ENCODE peak calls at places on chromosomes 2 and 18, in six cellular contexts. Q is stomach, M is transverse colon, H is ovary, B is left lung, G is IMR-90. P is an unnamed sample. For H3K4me1, the result is how much of the 10 kb centered on the place peaks cover.

GRCh38 chr2:14903709-14904374 is 271.3 kb downstream of the LRATD1 start:
- DNase-seq in Q (peak), M (peak), H (no peak), B (no peak), G (no peak), P (peak)

GRCh38 chr2:172416447-172417058 is 10.8 kb upstream of the ITGA6 start:
- DNase-seq in Q (no peak), M (no peak), H (no peak), B (no peak), G (no peak), P (no peak)

GRCh38 chr2:227748079-227748478 is 2.4 kb downstream of the SCYGR8 start:
- DNase-seq in Q (no peak), M (no peak), H (no peak), B (no peak), G (no peak), P (no peak)

GRCh38 chr2:32947076-32947483 is 327 bp downstream of the LTBP1 start:
- DNase-seq in Q (no peak), M (peak), H (peak), B (no peak), G (no peak), P (peak)

GRCh38 chr2:205347899-205348298 is 334.4 kb upstream of the NRP2 start:
- DNase-seq in Q (no peak), M (no peak), H (no peak), B (no peak), G (no peak), P (no peak)

GRCh38 chr2:70898363-70899240 is 37.1 kb upstream of the ATP6V1B1 start:
- DNase-seq in Q (no peak), M (no peak), H (no peak), B (no peak), G (no peak), P (no peak)

GRCh38 chr18:48956378-48956777 is 5.6 kb upstream of the SMAD7 start:
- DNase-seq in Q (no peak), M (no peak), H (no peak), B (no peak), G (peak), P (no peak)

GRCh38 chr18:50986360-50987087 is 18.7 kb downstream of the ELAC1 start:
- DNase-seq in Q (no peak), M (no peak), H (no peak), B (no peak), G (peak), P (no peak)

GRCh38 chr18:10140928-10141327 is 227.1 kb downstream of the VAPA start:
- DNase-seq in Q (peak), M (no peak), H (no peak), B (no peak), G (peak), P (peak)

GRCh38 chr2:231665208-231665921 is 43.0 kb upstream of the PTMA start:
- DNase-seq in Q (no peak), M (no peak), H (peak), B (no peak), G (no peak), P (no peak)

GRCh38 chr2:231668981-231669380 is 39.3 kb upstream of the PTMA start:
- DNase-seq in Q (no peak), M (no peak), H (no peak), B (no peak), G (no peak), P (no peak)

GRCh38 chr2:231666171-231667095 is 41.9 kb upstream of the PTMA start:
- DNase-seq in Q (peak), M (peak), H (peak), B (peak), G (peak), P (peak)

GRCh38 chr2:231667096-231667427 is 41.3 kb upstream of the PTMA start:
- DNase-seq in Q (no peak), M (no peak), H (no peak), B (no peak), G (no peak), P (no peak)

GRCh38 chr2:231667497-231667896 is 40.8 kb upstream of the PTMA start:
- DNase-seq in Q (no peak), M (peak), H (peak), B (no peak), G (no peak), P (peak)
- H3K4me1 ChIP-seq in Q (half or more), M (half or more), H (under half), B (under half), G (under half), P (under half)

DNA sequence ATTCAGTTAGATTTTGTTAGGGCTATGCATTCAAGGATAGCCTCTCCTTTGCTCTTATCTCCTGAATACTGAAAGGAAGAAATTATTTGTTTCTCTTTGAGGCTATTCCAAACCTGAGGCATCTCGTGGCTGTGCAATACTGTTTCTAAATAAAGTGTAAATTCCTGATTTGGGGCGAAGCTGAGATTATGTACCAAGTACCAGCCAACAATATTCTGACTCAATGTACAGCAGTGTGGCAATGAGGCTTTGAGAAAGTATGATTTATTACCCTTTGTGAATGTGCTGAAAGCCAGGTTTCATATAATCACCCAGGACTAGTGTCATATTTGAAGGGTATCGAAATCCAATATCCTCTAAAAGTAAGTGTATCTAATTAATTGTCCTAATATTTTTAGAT is 113.5 kb downstream of the MEIS1 start:
- DNase-seq in Q (no peak), M (no peak), H (no peak), B (no peak), G (no peak), P (no peak)
- H3K4me1 ChIP-seq in Q (half or more), M (under half), H (under half), B (under half), G (under half), P (under half)

DNA sequence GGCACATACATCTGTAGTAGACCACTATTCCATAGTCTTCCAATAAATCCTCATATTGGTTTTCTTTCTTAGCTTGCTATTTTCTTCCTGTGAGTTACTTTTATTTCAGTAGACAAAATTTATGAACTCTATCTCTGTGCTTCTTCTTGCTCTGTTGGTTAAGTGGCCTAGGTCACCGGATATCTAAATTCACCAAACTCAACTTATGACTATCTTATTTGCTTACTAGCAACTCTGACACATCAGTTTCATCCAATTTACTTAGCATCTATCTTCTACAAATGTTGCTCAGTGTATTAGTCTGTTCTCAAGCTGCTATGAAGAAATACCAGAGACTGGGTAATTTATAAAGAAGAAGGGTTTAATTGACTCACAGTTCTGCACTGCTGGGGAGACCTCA is 432.5 kb upstream of the FSIP2 start:
- DNase-seq in Q (no peak), M (no peak), H (no peak), B (no peak), G (no peak), P (no peak)
- H3K4me1 ChIP-seq in Q (under half), M (under half), H (under half), B (under half), G (under half), P (under half)

GRCh38 chr18:36688020-36688965 is 140.5 kb downstream of the TPGS2 start:
- DNase-seq in Q (peak), M (peak), H (peak), B (no peak), G (peak), P (peak)

GRCh38 chr18:36680042-36680441 is 148.8 kb downstream of the TPGS2 start:
- DNase-seq in Q (no peak), M (no peak), H (no peak), B (no peak), G (no peak), P (no peak)

DNA sequence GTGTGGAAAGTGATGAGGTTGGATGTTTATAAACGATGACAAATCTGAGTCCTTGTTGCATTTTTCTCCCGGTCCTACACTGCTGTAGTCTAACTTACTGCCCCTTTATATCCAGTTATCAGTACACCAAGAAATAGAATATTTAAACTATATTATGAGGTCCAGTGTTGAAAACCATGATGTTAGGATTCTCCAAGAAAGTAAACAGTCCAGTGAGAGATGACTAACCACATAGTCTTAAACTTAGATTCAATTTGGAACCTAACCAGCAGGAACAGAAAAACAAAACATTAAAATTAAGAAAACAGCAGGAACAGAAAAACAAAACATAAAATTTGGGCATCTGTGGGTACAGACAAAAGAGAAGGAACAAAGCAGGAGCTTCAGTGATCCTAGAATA is 143.2 kb downstream of the TPGS2 start:
- DNase-seq in Q (no peak), M (no peak), H (no peak), B (no peak), G (peak), P (no peak)
- H3K4me1 ChIP-seq in Q (under half), M (under half), H (under half), B (under half), G (under half), P (under half)

DNA sequence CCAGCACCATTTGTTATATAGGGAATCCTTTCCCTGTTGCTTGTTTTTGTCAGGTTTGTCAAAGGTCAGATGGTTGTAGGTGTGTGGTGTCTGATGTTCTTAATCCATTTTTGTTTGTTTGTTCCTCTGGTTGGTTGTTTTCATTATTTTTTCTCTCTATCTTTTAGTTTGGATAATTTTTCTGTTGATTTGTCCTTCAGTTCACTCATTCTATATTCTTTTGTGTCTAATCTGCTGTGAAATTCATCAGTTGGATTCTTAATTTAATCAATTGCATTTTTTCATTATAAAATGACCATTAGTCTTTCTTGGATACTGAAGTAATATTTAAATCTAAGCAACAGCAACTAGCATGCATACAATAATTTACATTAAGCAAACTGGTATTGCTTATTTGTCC is 206.7 kb upstream of the TRIB2 start:
- DNase-seq in Q (no peak), M (no peak), H (no peak), B (no peak), G (no peak), P (no peak)
- H3K4me1 ChIP-seq in Q (under half), M (under half), H (under half), B (under half), G (under half), P (under half)

GRCh38 chr2:119242276-119243119 is 18.9 kb downstream of the STEAP3 start:
- DNase-seq in Q (peak), M (no peak), H (no peak), B (no peak), G (no peak), P (no peak)

GRCh38 chr2:119236796-119237195 is 13.2 kb downstream of the STEAP3 start:
- DNase-seq in Q (no peak), M (no peak), H (no peak), B (no peak), G (no peak), P (no peak)

GRCh38 chr2:119243621-119244020 is 20.0 kb downstream of the STEAP3 start:
- DNase-seq in Q (no peak), M (no peak), H (no peak), B (peak), G (no peak), P (no peak)

GRCh38 chr2:119241205-119241532 is 17.5 kb downstream of the STEAP3 start:
- DNase-seq in Q (no peak), M (peak), H (no peak), B (no peak), G (no peak), P (no peak)

GRCh38 chr2:119240311-119241204 is 16.9 kb downstream of the STEAP3 start:
- DNase-seq in Q (peak), M (peak), H (no peak), B (peak), G (peak), P (no peak)
- H3K4me1 ChIP-seq in Q (under half), M (under half), H (under half), B (under half), G (under half), P (under half)

P was measured in small intestine.